ENCODE peak calls at places on chromosomes 12 and 14, in eight cellular contexts. One of them, this sample, is unnamed.

GRCh38 chr12:55671746-55672145 is 35.1 kb downstream of the OR10P1 start:
- DNase-seq in H1: no peak
- DNase-seq in HCT116: no peak
- DNase-seq in GM23338: no peak
- DNase-seq in suprapubic skin: no peak
- DNase-seq in stomach: no peak
- DNase-seq in sigmoid colon: no peak
- DNase-seq in HepG2: no peak
- DNase-seq in this sample: no peak

GRCh38 chr12:52607314-52607713 is 6.1 kb upstream of the KRT72 start:
- DNase-seq in H1: no peak
- DNase-seq in HCT116: no peak
- DNase-seq in GM23338: no peak
- DNase-seq in suprapubic skin: no peak
- DNase-seq in stomach: no peak
- DNase-seq in sigmoid colon: no peak
- DNase-seq in HepG2: no peak
- DNase-seq in this sample: no peak

GRCh38 chr12:108457006-108457733 is 57.9 kb upstream of the FICD start:
- DNase-seq in H1: no peak
- DNase-seq in HCT116: peak; percentile 33
- DNase-seq in GM23338: peak; percentile 91
- DNase-seq in suprapubic skin: no peak
- DNase-seq in stomach: no peak
- DNase-seq in sigmoid colon: no peak
- DNase-seq in HepG2: peak; percentile 69
- DNase-seq in this sample: peak; percentile 7

GRCh38 chr14:31902002-31902401 is 175.1 kb upstream of the ARHGAP5 start:
- DNase-seq in H1: no peak
- DNase-seq in HCT116: peak; percentile 81
- DNase-seq in GM23338: no peak
- DNase-seq in suprapubic skin: no peak
- DNase-seq in stomach: peak; percentile 42
- DNase-seq in sigmoid colon: no peak
- DNase-seq in HepG2: peak; percentile 66
- DNase-seq in this sample: no peak

GRCh38 chr14:71300474-71301359 is 393.5 kb downstream of the PCNX1 start:
- DNase-seq in H1: no peak
- DNase-seq in HCT116: no peak
- DNase-seq in GM23338: no peak
- DNase-seq in suprapubic skin: no peak
- DNase-seq in stomach: no peak
- DNase-seq in sigmoid colon: no peak
- DNase-seq in HepG2: no peak
- DNase-seq in this sample: no peak

GRCh38 chr12:111363578-111363977 is 5.3 kb downstream of the PHETA1 start:
- DNase-seq in H1: no peak
- DNase-seq in HCT116: no peak
- DNase-seq in GM23338: no peak
- DNase-seq in suprapubic skin: no peak
- DNase-seq in stomach: no peak
- DNase-seq in sigmoid colon: no peak
- DNase-seq in HepG2: no peak
- DNase-seq in this sample: no peak

GRCh38 chr14:33297565-33297964 is 358.9 kb downstream of the NPAS3 start:
- DNase-seq in H1: no peak
- DNase-seq in HCT116: no peak
- DNase-seq in GM23338: peak; percentile 48
- DNase-seq in suprapubic skin: no peak
- DNase-seq in stomach: no peak
- DNase-seq in sigmoid colon: no peak
- DNase-seq in HepG2: no peak
- DNase-seq in this sample: no peak

GRCh38 chr12:104280703-104281458 is 22.7 kb upstream of the EID3 start:
- DNase-seq in H1: no peak
- DNase-seq in HCT116: peak; percentile 68
- DNase-seq in GM23338: no peak
- DNase-seq in suprapubic skin: no peak
- DNase-seq in stomach: no peak
- DNase-seq in sigmoid colon: no peak
- DNase-seq in HepG2: peak; percentile 43
- DNase-seq in this sample: no peak

GRCh38 chr12:101066489-101066888 is 143.5 kb downstream of the SLC5A8 start:
- DNase-seq in H1: no peak
- DNase-seq in HCT116: no peak
- DNase-seq in GM23338: peak; percentile 28
- DNase-seq in suprapubic skin: no peak
- DNase-seq in stomach: no peak
- DNase-seq in sigmoid colon: no peak
- DNase-seq in HepG2: no peak
- DNase-seq in this sample: no peak

GRCh38 chr14:100067481-100067880 is 2.3 kb downstream of the EVL start:
- DNase-seq in H1: no peak
- DNase-seq in HCT116: no peak
- DNase-seq in GM23338: no peak
- DNase-seq in suprapubic skin: no peak
- DNase-seq in stomach: no peak
- DNase-seq in sigmoid colon: no peak
- DNase-seq in HepG2: no peak
- DNase-seq in this sample: no peak
- H3K4me3 ChIP-seq in H1: no peak overlapping the region
- H3K4me3 ChIP-seq in HCT116: no peak overlapping the region
- H3K4me3 ChIP-seq in GM23338: no peak overlapping the region
- H3K4me3 ChIP-seq in suprapubic skin: peak overlapping the region; percentile 5
- H3K4me3 ChIP-seq in stomach: peak overlapping the region; percentile 12
- H3K4me3 ChIP-seq in sigmoid colon: no peak overlapping the region
- H3K4me3 ChIP-seq in HepG2: no peak overlapping the region
- H3K4me3 ChIP-seq in this sample: no peak overlapping the region

DNA sequence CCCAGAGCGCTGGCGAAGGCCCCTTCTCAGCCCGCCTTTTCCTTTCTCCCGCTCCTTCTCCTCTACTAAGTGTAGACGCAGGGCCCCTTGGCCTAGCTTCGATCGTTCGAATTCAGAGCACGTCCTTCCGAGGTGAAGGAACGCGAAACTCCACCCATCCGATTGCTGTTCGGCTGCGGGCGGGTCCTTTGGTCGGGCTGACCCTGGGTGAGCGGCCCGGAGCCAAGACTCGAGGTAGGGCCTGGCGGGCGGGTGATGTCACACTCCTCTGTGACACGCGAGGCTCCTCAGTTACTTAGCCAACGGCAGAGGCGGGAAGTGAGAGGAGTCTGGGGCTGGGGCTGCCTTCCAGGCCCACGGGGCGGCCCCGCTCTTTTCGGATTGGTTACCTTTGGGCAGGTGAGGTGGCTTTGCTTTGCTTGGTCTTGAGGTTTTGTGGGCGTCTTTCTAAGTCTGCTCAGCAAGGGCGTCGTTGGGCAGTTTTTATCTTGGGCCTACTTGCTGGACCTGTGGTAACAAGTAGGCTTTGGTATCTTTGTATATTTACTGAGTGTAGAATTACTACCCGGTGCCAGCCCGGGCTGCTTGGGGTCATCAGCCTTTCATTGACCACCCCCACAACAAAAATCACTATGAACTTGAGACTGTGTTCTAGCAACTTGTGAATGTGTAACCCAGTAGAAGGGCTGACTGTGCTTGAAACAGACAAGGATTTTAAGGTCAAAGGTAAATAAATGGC is 694 bp downstream of the TMBIM6 start:
- DNase-seq in H1: peak; percentile 27
- DNase-seq in HCT116: peak; percentile 59
- DNase-seq in GM23338: peak; percentile 91
- DNase-seq in suprapubic skin: peak; percentile 96
- DNase-seq in stomach: peak; percentile 93
- DNase-seq in sigmoid colon: peak; percentile 93
- DNase-seq in HepG2: peak; percentile 88
- DNase-seq in this sample: no peak
- TF ChIP-seq POLR2AphosphoS5 in H1: no peak
- TF ChIP-seq POLR2AphosphoS5 in HCT116: no peak
- TF ChIP-seq POLR2AphosphoS5 in GM23338: no peak
- TF ChIP-seq POLR2AphosphoS5 in suprapubic skin: peak; percentile 56
- TF ChIP-seq POLR2AphosphoS5 in stomach: no peak
- TF ChIP-seq POLR2AphosphoS5 in sigmoid colon: peak; percentile 54
- TF ChIP-seq POLR2AphosphoS5 in HepG2: no peak
- TF ChIP-seq POLR2AphosphoS5 in this sample: no peak

GRCh38 chr14:20632831-20633771 is 8.4 kb downstream of the OR6S1 start:
- DNase-seq in H1: peak; percentile 87
- DNase-seq in HCT116: no peak
- DNase-seq in GM23338: peak; percentile 97
- DNase-seq in suprapubic skin: no peak
- DNase-seq in stomach: peak; percentile 43
- DNase-seq in sigmoid colon: peak; percentile 75
- DNase-seq in HepG2: peak; percentile 93
- DNase-seq in this sample: peak; percentile 94

GRCh38 chr14:20631023-20631820 is 10.3 kb downstream of the OR6S1 start:
- DNase-seq in H1: no peak
- DNase-seq in HCT116: no peak
- DNase-seq in GM23338: peak; percentile 73
- DNase-seq in suprapubic skin: no peak
- DNase-seq in stomach: peak; percentile 39
- DNase-seq in sigmoid colon: no peak
- DNase-seq in HepG2: peak; percentile 79
- DNase-seq in this sample: no peak

GRCh38 chr14:20630340-20631022 is 11.0 kb downstream of the OR6S1 start:
- DNase-seq in H1: no peak
- DNase-seq in HCT116: peak; percentile 84
- DNase-seq in GM23338: peak; percentile 85
- DNase-seq in suprapubic skin: no peak
- DNase-seq in stomach: no peak
- DNase-seq in sigmoid colon: no peak
- DNase-seq in HepG2: peak; percentile 81
- DNase-seq in this sample: peak; percentile 88

GRCh38 chr14:20632448-20632830 is 9.1 kb downstream of the OR6S1 start:
- DNase-seq in H1: no peak
- DNase-seq in HCT116: no peak
- DNase-seq in GM23338: peak; percentile 42
- DNase-seq in suprapubic skin: no peak
- DNase-seq in stomach: no peak
- DNase-seq in sigmoid colon: no peak
- DNase-seq in HepG2: no peak
- DNase-seq in this sample: no peak

DNA sequence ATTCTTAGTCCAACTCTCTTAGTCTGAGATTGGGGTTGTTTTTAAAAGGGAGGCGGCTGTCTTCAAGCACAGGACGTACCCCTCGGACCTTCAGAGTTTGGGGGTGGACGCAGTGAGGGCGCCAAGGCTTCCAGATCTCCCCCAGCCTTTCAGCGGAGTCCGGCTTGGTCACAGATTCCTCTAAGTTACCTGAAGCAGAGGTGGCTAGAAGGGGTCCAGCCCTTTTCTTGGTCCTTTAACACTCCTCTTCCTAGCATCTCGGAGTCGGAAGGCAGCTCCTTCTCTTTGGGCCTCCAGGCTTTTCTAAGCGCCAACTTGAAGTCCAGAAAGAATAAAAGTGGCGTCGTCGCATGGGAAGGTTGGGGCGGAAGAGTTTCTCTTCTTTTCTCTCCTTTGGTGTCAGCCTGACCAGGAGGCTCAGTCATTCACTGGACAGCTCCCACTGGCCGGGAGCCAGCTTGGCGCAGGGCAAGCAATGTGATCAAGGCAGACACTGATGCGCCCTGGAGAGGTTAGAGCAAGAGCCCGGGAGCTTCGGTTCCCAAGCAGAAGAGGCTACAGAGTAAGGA is 9.6 kb downstream of the OR6S1 start:
- DNase-seq in H1: no peak
- DNase-seq in HCT116: no peak
- DNase-seq in GM23338: peak; percentile 68
- DNase-seq in suprapubic skin: no peak
- DNase-seq in stomach: peak; percentile 69
- DNase-seq in sigmoid colon: peak; percentile 84
- DNase-seq in HepG2: peak; percentile 83
- DNase-seq in this sample: no peak
- H3K4me3 ChIP-seq in H1: peak overlapping the region; percentile 92
- H3K4me3 ChIP-seq in HCT116: peak overlapping the region; percentile 42
- H3K4me3 ChIP-seq in GM23338: peak overlapping the region; percentile 74
- H3K4me3 ChIP-seq in suprapubic skin: peak overlapping the region; percentile 50
- H3K4me3 ChIP-seq in stomach: peak overlapping the region; percentile 24
- H3K4me3 ChIP-seq in sigmoid colon: peak overlapping the region; percentile 28
- H3K4me3 ChIP-seq in HepG2: peak overlapping the region; percentile 77
- H3K4me3 ChIP-seq in this sample: peak overlapping the region; percentile 86

DNA sequence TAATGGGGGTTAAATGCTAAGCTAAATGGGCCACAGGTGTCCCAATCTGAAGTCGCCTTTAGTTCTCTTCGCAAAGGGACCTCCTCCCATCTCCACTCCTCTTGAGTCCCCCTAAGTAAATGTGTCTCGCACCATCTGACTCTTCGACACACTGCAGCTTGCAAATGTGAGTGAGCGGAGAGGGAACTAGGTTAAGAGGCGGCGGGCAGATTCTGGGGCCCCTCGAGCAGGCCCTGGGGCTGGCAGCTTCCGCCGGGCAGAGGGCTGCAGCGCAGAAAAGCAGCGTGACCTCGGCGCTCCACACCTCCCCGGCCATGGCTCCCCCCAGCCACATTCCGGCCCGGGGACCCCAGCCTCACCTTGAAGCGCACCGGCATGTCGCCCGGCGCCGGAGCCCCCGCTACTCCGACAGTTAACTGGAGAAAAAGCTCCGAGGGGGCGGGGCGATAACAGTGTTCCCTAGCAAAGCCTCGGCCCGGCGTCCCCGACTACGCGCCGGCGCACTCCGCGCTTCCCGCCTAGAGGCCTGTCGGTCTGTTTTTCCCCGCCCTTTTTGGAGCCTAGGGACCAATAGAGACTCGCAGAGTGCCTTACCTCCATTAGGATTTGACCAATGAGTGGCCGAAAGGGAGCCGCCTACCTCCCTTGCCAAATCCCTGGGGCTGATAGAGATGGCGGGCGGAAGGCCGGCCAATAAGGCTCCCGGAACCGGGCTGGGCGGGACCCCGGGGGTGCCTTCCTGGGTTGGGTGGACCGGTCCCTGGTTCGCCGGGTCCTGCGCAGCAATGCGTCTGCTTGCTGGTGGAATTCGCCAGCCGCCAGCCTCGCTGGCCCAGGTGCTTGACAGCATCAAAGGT is at the start of gene MDM1:
- DNase-seq in H1: peak; percentile 93
- DNase-seq in HCT116: peak; percentile 95
- DNase-seq in GM23338: peak; percentile 100
- DNase-seq in suprapubic skin: peak; percentile 98
- DNase-seq in stomach: peak; percentile 97
- DNase-seq in sigmoid colon: peak; percentile 99
- DNase-seq in HepG2: peak; percentile 98
- DNase-seq in this sample: peak; percentile 78
- TF ChIP-seq POLR2AphosphoS5 in H1: no peak
- TF ChIP-seq POLR2AphosphoS5 in HCT116: peak; percentile 63
- TF ChIP-seq POLR2AphosphoS5 in GM23338: peak; percentile 59
- TF ChIP-seq POLR2AphosphoS5 in suprapubic skin: no peak
- TF ChIP-seq POLR2AphosphoS5 in stomach: no peak
- TF ChIP-seq POLR2AphosphoS5 in sigmoid colon: peak; percentile 69
- TF ChIP-seq POLR2AphosphoS5 in HepG2: peak; percentile 34
- TF ChIP-seq POLR2AphosphoS5 in this sample: peak; percentile 63

This sample was measured in Panc1.